ENCODE peak calls at places on chromosomes 11 and 22, in eight cellular contexts. D is tibial nerve; L is heart left ventricle; R is spleen; H is colonic mucosa; C is cardiac muscle cell; J is CD4-positive, CD25-positive, alpha-beta regulatory T cell; Q is CD4-positive, alpha-beta T cell. W is an unnamed sample.

GRCh38 chr11:128904303-128904871 is 13.2 kb downstream of the KCNJ5 start:
- DNase-seq in D (no peak), L (no peak), R (no peak), H (no peak), C (no peak), J (no peak), Q (no peak), W (no peak)

GRCh38 chr11:116035972-116036371 is 531.8 kb upstream of the CADM1 start:
- DNase-seq in D (no peak), L (no peak), R (no peak), H (no peak), C (no peak), J (no peak), Q (no peak), W (no peak)

GRCh38 chr11:107706531-107706930 is 5.3 kb downstream of the SLN start:
- DNase-seq in D (no peak), L (no peak), R (no peak), H (no peak), C (no peak), J (no peak), Q (no peak), W (no peak)

GRCh38 chr22:24284747-24285203 is 14.1 kb downstream of the SPECC1L start:
- DNase-seq in D (no peak), L (no peak), R (no peak), H (no peak), C (no peak), J (no peak), Q (no peak), W (no peak)

GRCh38 chr22:30361916-30362631 is 5.3 kb downstream of the CCDC157 start:
- DNase-seq in D (no peak), L (no peak), R (no peak), H (no peak), C (no peak), J (no peak), Q (no peak), W (no peak)

GRCh38 chr11:100735949-100736675 is 49.0 kb downstream of the ARHGAP42 start:
- DNase-seq in D (no peak), L (no peak), R (no peak), H (no peak), C (no peak), J (no peak), Q (no peak), W (no peak)

GRCh38 chr11:35619754-35620640 is 1.7 kb downstream of the FJX1 start:
- DNase-seq in D (no peak), L (no peak), R (no peak), H (no peak), C (peak; percentile 56), J (no peak), Q (no peak), W (no peak)

GRCh38 chr11:2535673-2536439 is 91.0 kb downstream of the KCNQ1 start:
- DNase-seq in D (no peak), L (peak; percentile 51), R (peak; percentile 65), H (no peak), C (no peak), J (no peak), Q (no peak), W (peak; percentile 4)

GRCh38 chr11:12666905-12667304 is 7.3 kb upstream of the TEAD1 start:
- DNase-seq in D (no peak), L (no peak), R (no peak), H (no peak), C (no peak), J (no peak), Q (no peak), W (no peak)

GRCh38 chr22:50612715-50613221 is 12.2 kb downstream of the MAPK8IP2 start:
- DNase-seq in D (no peak), L (no peak), R (peak; percentile 71), H (peak; percentile 71), C (no peak), J (no peak), Q (no peak), W (no peak)

GRCh38 chr11:76107946-76108345 is 98.4 kb downstream of the WNT11 start:
- DNase-seq in D (no peak), L (no peak), R (no peak), H (no peak), C (no peak), J (no peak), Q (no peak), W (no peak)

GRCh38 chr11:77467993-77468392 is 5.9 kb downstream of the PAK1 start:
- DNase-seq in D (no peak), L (no peak), R (no peak), H (no peak), C (no peak), J (no peak), Q (no peak), W (no peak)

GRCh38 chr22:19871023-19871844 is 16.6 kb upstream of the GNB1L start:
- DNase-seq in D (no peak), L (peak; percentile 33), R (peak; percentile 59), H (peak; percentile 15), C (no peak), J (no peak), Q (no peak), W (peak; percentile 6)

GRCh38 chr11:8775341-8776133 is 92.9 kb downstream of the RPL27A start:
- DNase-seq in D (no peak), L (no peak), R (peak; percentile 77), H (no peak), C (no peak), J (no peak), Q (no peak), W (no peak)

GRCh38 chr11:110763249-110764011 is 51.2 kb upstream of the ARHGAP20 start:
- DNase-seq in D (peak; percentile 37), L (no peak), R (no peak), H (peak; percentile 68), C (no peak), J (no peak), Q (no peak), W (no peak)

GRCh38 chr11:97989121-97989520 is 1031.6 kb upstream of the CNTN5 start:
- DNase-seq in D (no peak), L (no peak), R (no peak), H (no peak), C (no peak), J (no peak), Q (no peak), W (no peak)

GRCh38 chr11:44128729-44129128 is 33.3 kb downstream of the EXT2 start:
- DNase-seq in D (no peak), L (no peak), R (no peak), H (no peak), C (no peak), J (no peak), Q (no peak), W (no peak)

GRCh38 chr11:124535552-124536232 is 7.8 kb downstream of the OR8B12 start:
- DNase-seq in D (no peak), L (no peak), R (no peak), H (no peak), C (no peak), J (no peak), Q (no peak), W (no peak)

GRCh38 chr11:28615542-28615941 is 507.4 kb downstream of the METTL15 start:
- DNase-seq in D (no peak), L (no peak), R (no peak), H (no peak), C (no peak), J (no peak), Q (no peak), W (no peak)

DNA sequence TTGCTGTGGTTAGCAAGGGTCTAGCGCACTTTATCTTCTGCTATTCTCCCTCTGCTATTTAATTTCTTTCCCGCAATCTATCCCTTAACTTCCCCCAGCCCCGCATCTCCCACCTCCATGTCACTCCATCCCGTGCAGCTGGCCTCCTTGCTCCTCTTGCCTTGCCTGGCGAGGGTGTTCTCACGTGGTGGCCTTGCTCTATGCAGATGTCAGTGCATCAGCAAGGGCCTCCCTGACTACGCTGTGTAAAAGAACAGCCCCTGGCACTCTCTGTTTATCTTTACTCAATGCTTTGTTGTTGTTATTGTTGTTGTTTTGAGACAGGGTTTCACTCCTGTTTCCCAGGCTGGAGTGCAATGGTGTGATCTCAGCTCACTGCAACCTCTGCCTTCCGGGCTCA is 114.4 kb upstream of the NNMT start:
- DNase-seq in D (no peak), L (no peak), R (no peak), H (no peak), C (no peak), J (no peak), Q (no peak), W (no peak)
- H3K9me3 ChIP-seq in D (no peaks in the 10 kb centered on the region), L (no peaks in the 10 kb centered on the region), R (no peaks in the 10 kb centered on the region), H (no peaks in the 10 kb centered on the region), C (no peaks in the 10 kb centered on the region), J (no peaks in the 10 kb centered on the region), Q (no peaks in the 10 kb centered on the region), W (no peaks in the 10 kb centered on the region)

GRCh38 chr11:72475359-72475758 is 41.0 kb upstream of the CLPB start:
- DNase-seq in D (no peak), L (no peak), R (no peak), H (no peak), C (no peak), J (no peak), Q (no peak), W (no peak)

GRCh38 chr11:72483412-72484186 is 49.3 kb upstream of the CLPB start:
- DNase-seq in D (peak; percentile 57), L (no peak), R (no peak), H (peak; percentile 26), C (no peak), J (peak; percentile 48), Q (no peak), W (no peak)

DNA sequence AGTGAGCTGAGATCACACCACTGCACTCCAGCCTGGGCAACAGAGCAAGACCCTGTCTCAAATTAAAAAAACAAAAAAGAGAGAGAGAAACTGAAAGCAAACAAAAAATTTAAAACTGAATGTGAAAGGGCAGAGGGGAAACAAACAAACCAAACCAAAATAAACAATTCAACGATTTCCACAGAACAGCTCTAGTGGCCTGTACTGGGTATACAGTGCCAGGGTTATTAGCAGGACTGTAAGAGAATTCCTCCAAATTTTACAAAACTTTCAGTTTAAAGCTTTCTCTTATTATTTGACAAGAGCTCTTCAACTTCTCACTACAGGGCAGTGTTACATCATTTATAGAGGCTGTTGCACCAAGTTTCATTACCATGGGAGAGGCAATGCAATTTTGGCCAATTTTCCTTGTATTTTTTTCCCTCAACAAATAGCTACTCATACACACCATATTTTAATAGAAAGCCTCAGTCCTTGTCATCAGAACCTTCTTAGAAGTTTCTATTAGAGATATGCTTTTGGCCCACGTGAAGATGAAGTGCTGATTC is 44.3 kb upstream of the CLPB start:
- DNase-seq in D (no peak), L (no peak), R (no peak), H (no peak), C (no peak), J (no peak), Q (no peak), W (no peak)
- H3K9me3 ChIP-seq in D (no peaks in the 10 kb centered on the region), L (no peaks in the 10 kb centered on the region), R (no peaks in the 10 kb centered on the region), H (no peaks in the 10 kb centered on the region), C (no peaks in the 10 kb centered on the region), J (no peaks in the 10 kb centered on the region), Q (no peaks in the 10 kb centered on the region), W (no peaks in the 10 kb centered on the region)

GRCh38 chr22:47369020-47369419 is 606.6 kb downstream of the TBC1D22A start:
- DNase-seq in D (no peak), L (no peak), R (no peak), H (peak; percentile 7), C (no peak), J (no peak), Q (no peak), W (no peak)
- H3K9me3 ChIP-seq in D (no peaks in the 10 kb centered on the region), L (no peaks in the 10 kb centered on the region), R (peaks cover 6% of the 10 kb centered on the region), H (no peaks in the 10 kb centered on the region), C (peaks cover 2% of the 10 kb centered on the region), J (no peaks in the 10 kb centered on the region), Q (no peaks in the 10 kb centered on the region), W (no peaks in the 10 kb centered on the region)

DNA sequence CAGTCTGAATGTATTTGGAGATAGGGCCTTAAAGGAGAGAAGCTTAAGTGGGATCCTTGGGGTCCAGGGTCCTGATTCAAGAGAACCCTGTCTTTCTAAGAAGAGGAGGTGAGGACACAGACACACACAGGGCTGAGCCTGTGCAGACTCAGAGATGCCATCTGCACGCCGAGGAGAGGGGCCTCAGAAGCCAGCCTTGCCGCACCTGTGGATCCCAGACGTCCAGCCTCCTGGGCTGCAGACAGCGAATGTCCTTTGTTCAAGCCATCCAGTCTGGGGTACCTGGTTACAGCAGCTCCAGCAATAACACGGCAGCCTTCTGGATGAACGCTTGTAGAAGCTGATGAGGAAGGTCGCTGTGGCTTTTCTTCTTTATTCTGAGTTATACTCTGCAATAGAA is 1086.1 kb downstream of the BRD1 start:
- DNase-seq in D (no peak), L (peak; percentile 28), R (peak; percentile 23), H (no peak), C (no peak), J (no peak), Q (no peak), W (no peak)
- H3K9me3 ChIP-seq in D (no peaks in the 10 kb centered on the region), L (no peaks in the 10 kb centered on the region), R (no peaks in the 10 kb centered on the region), H (no peaks in the 10 kb centered on the region), C (no peaks in the 10 kb centered on the region), J (no peaks in the 10 kb centered on the region), Q (no peaks in the 10 kb centered on the region), W (no peaks in the 10 kb centered on the region)

W was measured in T-helper 17 cell.